ENCODE peak calls at places on chromosomes 3 and 15, in seven cellular contexts. N is activated gamma-delta T cell, X is fibroblast of the aortic adventitia, D is fibroblast of pulmonary artery, M is GM12878, U is body of pancreas, G is DMS 273 treated with DMSO at 0.1 percent for 48 hours. E is an unnamed sample.
A peak's percentile ranks its signal among the peaks of the same experiment; 100 is the strongest.

GRCh38 chr3:170697803-170698350 is 112.0 kb upstream of the SLC7A14 start:
- DNase-seq in D (no peak), M (no peak), X (peak; percentile 73), G (no peak), N (no peak), U (no peak), E (no peak)

GRCh38 chr15:39455502-39455991 is 125.3 kb upstream of the THBS1 start:
- DNase-seq in M (no peak), D (peak; percentile 74), U (no peak), X (peak; percentile 86), G (no peak), N (no peak), E (no peak)

GRCh38 chr3:102885289-102885688 is 450.5 kb downstream of the ZPLD1 start:
- DNase-seq in M (no peak), D (no peak), N (no peak), X (no peak), G (no peak), U (no peak), E (no peak)

GRCh38 chr15:85733415-85733814 is 61.3 kb downstream of the KLHL25 start:
- DNase-seq in M (no peak), N (no peak), G (no peak), D (no peak), U (no peak), X (peak; percentile 28), E (no peak)

GRCh38 chr3:86711634-86712033 is 279.3 kb downstream of the VGLL3 start:
- DNase-seq in U (no peak), X (no peak), N (no peak), M (no peak), G (no peak), D (no peak), E (no peak)

GRCh38 chr3:87949189-87949878 is 109.5 kb downstream of the CGGBP1 start:
- DNase-seq in N (no peak), D (no peak), X (no peak), M (peak; percentile 67), U (no peak), G (no peak), E (no peak)

GRCh38 chr3:169945313-169945712 is 21.3 kb upstream of the SEC62 start:
- DNase-seq in N (no peak), M (peak; percentile 85), U (peak; percentile 62), G (no peak), X (no peak), D (peak; percentile 12), E (no peak)

GRCh38 chr3:11154036-11154952 is at the start of gene HRH1:
- DNase-seq in D (peak; percentile 22), G (no peak), X (peak; percentile 33), U (no peak), N (no peak), M (no peak), E (no peak)

GRCh38 chr3:175433026-175433668 is 574.0 kb downstream of the NAALADL2 start:
- DNase-seq in M (no peak), N (no peak), X (peak; percentile 78), U (no peak), D (peak; percentile 81), G (no peak), E (no peak)

GRCh38 chr15:81327526-81327925 is 3.6 kb upstream of the STARD5 start:
- DNase-seq in U (no peak), M (no peak), D (peak; percentile 86), N (no peak), G (no peak), X (peak; percentile 84), E (no peak)

GRCh38 chr15:61172325-61172724 is 56.8 kb downstream of the RORA start:
- DNase-seq in M (no peak), U (no peak), G (no peak), N (no peak), D (no peak), X (no peak), E (no peak)

GRCh38 chr3:175346573-175347356 is 487.6 kb downstream of the NAALADL2 start:
- DNase-seq in N (no peak), G (peak; percentile 38), M (peak; percentile 16), X (peak; percentile 87), U (peak; percentile 48), D (peak; percentile 90), E (no peak)

GRCh38 chr15:98154863-98155262 is 194.4 kb downstream of the ARRDC4 start:
- DNase-seq in U (no peak), N (no peak), G (no peak), M (no peak), X (peak; percentile 87), D (peak; percentile 10), E (no peak)

GRCh38 chr3:104069114-104069513 is 1297.6 kb upstream of the ALCAM start:
- DNase-seq in D (no peak), X (no peak), N (no peak), M (no peak), G (no peak), U (no peak), E (no peak)

GRCh38 chr3:124786491-124787241 is 56.4 kb downstream of the UMPS start:
- DNase-seq in U (no peak), N (no peak), X (peak; percentile 76), M (no peak), D (peak; percentile 62), G (no peak), E (no peak)

GRCh38 chr3:195241592-195242355 is 29.2 kb downstream of the XXYLT1 start:
- DNase-seq in G (no peak), M (no peak), U (no peak), N (no peak), D (no peak), X (no peak), E (no peak)

GRCh38 chr3:143119974-143120715 is 574 bp downstream of the CHST2 start:
- DNase-seq in M (no peak), U (no peak), D (no peak), N (peak; percentile 18), G (no peak), X (peak; percentile 21), E (no peak)

GRCh38 chr15:64892850-64893403 is 18.8 kb upstream of the ANKDD1A start:
- DNase-seq in G (no peak), N (no peak), M (peak; percentile 45), D (no peak), U (no peak), X (no peak), E (no peak)

GRCh38 chr15:101445562-101446526 is 43.7 kb downstream of the PCSK6 start:
- DNase-seq in X (peak; percentile 71), M (no peak), D (peak; percentile 82), N (no peak), G (no peak), U (no peak), E (no peak)

GRCh38 chr3:186239321-186239720 is 122.7 kb downstream of the DGKG start:
- DNase-seq in U (peak; percentile 26), G (peak; percentile 64), D (peak; percentile 16), N (no peak), M (no peak), X (no peak), E (no peak)

GRCh38 chr3:187807086-187807862 is 62.0 kb upstream of the BCL6 start:
- DNase-seq in M (no peak), G (no peak), D (peak; percentile 50), X (peak; percentile 72), N (no peak), U (no peak), E (no peak)

GRCh38 chr3:71162221-71162620 is 421.3 kb downstream of the FOXP1 start:
- DNase-seq in X (no peak), D (no peak), U (no peak), N (no peak), G (no peak), M (no peak), E (no peak)

GRCh38 chr3:14633819-14634424 is 17.6 kb upstream of the CCDC174 start:
- DNase-seq in N (no peak), D (peak; percentile 80), U (peak; percentile 69), M (peak; percentile 17), G (no peak), X (peak; percentile 68), E (peak; percentile 31)

GRCh38 chr3:100042577-100042981 is 71.7 kb downstream of the FILIP1L start:
- DNase-seq in U (no peak), X (peak; percentile 88), N (no peak), G (no peak), M (no peak), D (peak; percentile 87), E (no peak)

GRCh38 chr3:48715179-48715800 is 1.7 kb downstream of the IP6K2 start:
- DNase-seq in U (no peak), M (no peak), N (no peak), G (no peak), D (peak; percentile 54), X (peak; percentile 32), E (no peak)

GRCh38 chr15:66923438-66923881 is 141.9 kb upstream of the SMAD3 start:
- DNase-seq in D (no peak), G (no peak), X (no peak), U (peak; percentile 30), N (no peak), M (no peak), E (no peak)

GRCh38 chr3:128801779-128802369 is 75.9 kb downstream of the RAB7A start:
- DNase-seq in X (no peak), M (no peak), D (no peak), N (no peak), U (no peak), G (no peak), E (no peak)

GRCh38 chr3:73547427-73548036 is 77.2 kb downstream of the PDZRN3 start:
- DNase-seq in M (no peak), G (no peak), U (peak; percentile 20), D (peak; percentile 80), N (no peak), X (peak; percentile 97), E (no peak)